ENCODE peak calls at places on chromosome 16, in eight cellular contexts. V is A549, U is pancreas, A is breast epithelium, T is BE2C, I is ascending aorta, X is stomach, N is mucosa of descending colon. Y is an unnamed sample. For H3K9me3, the result is how much of the 10 kb centered on the place peaks cover.

GRCh38 chr16:24208710-24209109 is 47.4 kb upstream of the CACNG3 start:
- DNase-seq in V (no peak), U (no peak), A (no peak), T (no peak), I (no peak), X (no peak), N (no peak), Y (no peak)

GRCh38 chr16:16788004-16788403 is 409.1 kb downstream of the NPIPA7 start:
- DNase-seq in V (no peak), U (no peak), A (no peak), T (no peak), I (no peak), X (no peak), N (no peak), Y (no peak)

GRCh38 chr16:80299416-80299815 is 241.4 kb upstream of the DYNLRB2 start:
- DNase-seq in V (no peak), U (no peak), A (no peak), T (no peak), I (no peak), X (peak), N (peak), Y (no peak)

GRCh38 chr16:86756882-86757703 is 178.7 kb downstream of the FOXL1 start:
- DNase-seq in V (no peak), U (no peak), A (no peak), T (no peak), I (no peak), X (no peak), N (no peak), Y (no peak)

GRCh38 chr16:75138636-75139035 is 9.7 kb upstream of the ZFP1 start:
- DNase-seq in V (no peak), U (no peak), A (no peak), T (peak), I (no peak), X (no peak), N (no peak), Y (no peak)

GRCh38 chr16:19984136-19984535 is 89.6 kb downstream of the GPR139 start:
- DNase-seq in V (no peak), U (no peak), A (no peak), T (no peak), I (no peak), X (no peak), N (no peak), Y (no peak)

GRCh38 chr16:50680907-50681885 is at the start of gene SNX20:
- DNase-seq in V (no peak), U (peak), A (no peak), T (no peak), I (no peak), X (peak), N (peak), Y (peak)

GRCh38 chr16:17135439-17135838 is 335.3 kb downstream of the XYLT1 start:
- DNase-seq in V (no peak), U (no peak), A (no peak), T (no peak), I (no peak), X (no peak), N (no peak), Y (no peak)

GRCh38 chr16:53129281-53130192 is 74.7 kb downstream of the CHD9 start:
- DNase-seq in V (no peak), U (no peak), A (peak), T (peak), I (no peak), X (no peak), N (peak), Y (no peak)

GRCh38 chr16:74461826-74462225 is 40.5 kb upstream of the CLEC18B start:
- DNase-seq in V (no peak), U (no peak), A (no peak), T (no peak), I (no peak), X (no peak), N (no peak), Y (no peak)

GRCh38 chr16:89667633-89668032 is 10.0 kb downstream of the SPATA33 start:
- DNase-seq in V (no peak), U (no peak), A (no peak), T (no peak), I (no peak), X (no peak), N (no peak), Y (no peak)

GRCh38 chr16:89672177-89672941 is 14.1 kb upstream of the CDK10 start:
- DNase-seq in V (no peak), U (no peak), A (no peak), T (no peak), I (no peak), X (no peak), N (no peak), Y (no peak)

GRCh38 chr16:89668790-89669158 is 11.1 kb downstream of the SPATA33 start:
- DNase-seq in V (no peak), U (no peak), A (no peak), T (no peak), I (no peak), X (no peak), N (no peak), Y (no peak)

GRCh38 chr16:89669755-89670154 is 12.1 kb downstream of the SPATA33 start:
- DNase-seq in V (no peak), U (no peak), A (no peak), T (no peak), I (no peak), X (no peak), N (no peak), Y (no peak)

DNA sequence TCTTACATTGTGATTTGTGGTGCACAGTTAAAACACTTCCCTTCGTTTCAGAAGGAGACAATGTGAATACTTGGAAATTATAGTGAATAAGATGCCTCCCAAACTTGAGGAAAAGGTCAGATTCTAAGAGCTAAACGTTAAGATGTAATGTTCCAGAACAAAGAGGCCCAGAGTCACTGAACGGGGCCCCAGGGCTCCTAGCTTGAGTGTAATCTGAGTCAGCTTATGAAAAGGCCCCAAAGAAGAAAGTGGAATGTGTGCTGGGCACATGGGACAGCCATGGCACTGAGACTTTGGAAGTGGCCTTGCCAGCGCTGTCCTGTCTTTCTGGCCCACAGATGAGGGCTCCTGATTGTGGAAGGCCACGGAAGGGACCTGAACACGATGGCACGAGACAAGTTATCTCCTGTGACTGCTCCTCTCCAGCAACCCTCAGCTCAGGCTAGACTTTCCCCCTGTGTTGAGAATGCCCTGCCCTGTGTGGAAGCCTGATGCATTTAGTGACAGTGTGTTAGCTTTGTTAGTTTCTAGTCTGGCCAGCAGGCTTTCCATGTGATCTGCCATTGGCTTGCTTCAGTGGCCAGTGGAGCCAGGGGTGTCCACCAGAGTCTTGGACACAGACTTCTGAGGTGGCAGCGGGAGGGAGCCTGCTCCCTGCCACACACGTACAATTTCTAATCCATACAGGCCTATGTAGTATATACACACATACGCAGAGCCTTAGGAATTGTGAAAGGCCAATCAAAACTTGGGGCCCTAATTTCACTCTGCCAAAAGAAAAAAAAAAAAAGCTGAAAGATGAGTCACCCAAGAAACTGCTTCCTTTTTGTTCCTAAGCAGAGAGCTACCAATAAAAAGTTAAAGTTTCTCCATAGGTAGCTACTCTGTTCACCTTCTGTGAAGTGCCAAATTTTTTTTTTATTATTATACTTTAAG is 13.1 kb downstream of the SPATA33 start:
- DNase-seq in V (no peak), U (no peak), A (no peak), T (no peak), I (no peak), X (no peak), N (no peak), Y (no peak)
- H3K4me3 ChIP-seq in V (no peak), U (no peak), A (no peak), T (no peak), I (no peak), X (no peak), N (no peak), Y (no peak)

GRCh38 chr16:35797811-35798210 is 2338.4 kb downstream of the TP53TG3F start:
- DNase-seq in V (no peak), U (no peak), A (no peak), T (no peak), I (no peak), X (no peak), N (no peak), Y (no peak)

GRCh38 chr16:35795361-35796029 is 2336.1 kb downstream of the TP53TG3F start:
- DNase-seq in V (no peak), U (no peak), A (no peak), T (peak), I (no peak), X (no peak), N (no peak), Y (no peak)

DNA sequence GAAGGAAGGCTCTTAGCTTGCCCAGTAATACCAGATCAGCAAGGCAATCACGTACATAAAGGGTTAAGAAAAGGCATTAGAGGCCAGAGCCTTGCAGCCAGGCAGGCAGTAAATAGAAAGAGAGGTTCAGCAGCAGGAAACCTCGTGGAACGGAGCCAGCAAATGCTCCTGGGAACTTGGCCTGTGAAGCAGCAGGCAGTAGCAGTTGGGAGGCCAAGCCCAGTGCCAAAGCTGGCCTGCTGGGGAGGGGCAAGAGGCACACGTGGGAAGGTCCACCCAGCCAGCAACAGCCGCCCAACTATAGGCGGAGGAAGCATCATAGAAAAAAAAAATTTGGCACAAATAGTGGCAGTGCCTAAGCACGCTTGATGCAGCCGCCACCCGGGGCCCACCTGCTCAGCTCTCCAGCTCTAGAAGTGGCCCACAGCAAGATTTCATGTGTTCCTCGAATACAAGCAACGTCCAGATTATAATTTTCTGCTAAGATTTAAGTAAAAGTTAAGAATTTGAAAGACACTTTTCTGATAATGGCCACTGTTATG is 2339.5 kb downstream of the TP53TG3F start:
- DNase-seq in V (no peak), U (no peak), A (no peak), T (peak), I (no peak), X (no peak), N (no peak), Y (no peak)
- H3K9me3 ChIP-seq in V (under half), U (under half), A (under half), T (under half), I (under half), X (under half), N (half or more), Y (under half)

GRCh38 chr16:640614-641013 is 1.0 kb upstream of the MCRIP2 start:
- DNase-seq in V (no peak), U (no peak), A (no peak), T (no peak), I (no peak), X (no peak), N (no peak), Y (no peak)
- H3K4me3 ChIP-seq in V (no peak), U (no peak), A (no peak), T (no peak), I (no peak), X (peak), N (no peak), Y (peak)

GRCh38 chr16:10383626-10384025 is 2.2 kb upstream of the ATF7IP2 start:
- DNase-seq in V (no peak), U (no peak), A (no peak), T (no peak), I (no peak), X (no peak), N (no peak), Y (no peak)

GRCh38 chr16:10387378-10387681 is 1.5 kb downstream of the ATF7IP2 start:
- DNase-seq in V (no peak), U (no peak), A (no peak), T (no peak), I (no peak), X (no peak), N (no peak), Y (no peak)

GRCh38 chr16:10385725-10386516 is at the start of gene ATF7IP2:
- DNase-seq in V (peak), U (peak), A (peak), T (peak), I (peak), X (peak), N (peak), Y (peak)

GRCh38 chr16:10388987-10389386 is 3.1 kb downstream of the ATF7IP2 start:
- DNase-seq in V (no peak), U (no peak), A (no peak), T (no peak), I (no peak), X (no peak), N (no peak), Y (no peak)

DNA sequence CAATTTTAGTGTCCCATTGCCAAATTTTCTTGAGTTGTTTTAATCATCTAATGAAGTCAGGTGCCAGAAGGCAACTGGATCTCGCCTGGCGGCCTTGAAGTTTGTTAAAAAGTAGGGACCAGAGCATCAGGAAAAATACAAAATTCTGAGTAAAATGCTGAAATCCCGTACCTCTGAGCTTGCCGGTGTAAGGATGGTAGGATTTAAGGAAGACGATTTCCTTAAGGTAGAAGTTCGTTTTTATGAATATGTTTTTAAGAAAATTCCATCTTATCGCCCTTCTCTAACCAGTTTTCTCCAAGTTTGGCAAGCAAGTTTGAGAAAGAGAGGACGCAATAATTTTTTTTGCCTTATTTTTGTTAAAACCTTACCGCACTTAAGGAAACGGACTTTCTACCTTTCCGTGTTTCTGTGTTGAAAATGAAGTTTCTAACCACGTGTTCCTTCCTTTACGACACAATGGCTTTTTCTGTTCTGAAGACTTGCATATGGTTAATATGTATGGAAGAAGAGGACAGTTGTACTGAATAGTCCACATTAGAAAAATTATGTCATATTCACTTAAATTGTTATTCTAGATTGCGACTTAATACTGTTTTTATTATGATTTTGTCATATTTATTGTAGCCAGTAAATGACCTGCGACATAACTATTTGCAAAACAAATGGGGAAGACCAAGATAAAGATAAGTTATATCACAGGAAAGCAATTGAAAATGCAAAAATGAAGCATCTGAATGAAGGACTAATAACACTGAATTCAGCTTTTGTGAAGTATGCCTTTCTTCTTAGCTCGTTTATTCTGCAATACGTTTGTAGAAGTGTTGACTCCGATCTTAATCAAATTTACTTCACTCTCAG is 886 bp downstream of the ATF7IP2 start:
- DNase-seq in V (no peak), U (no peak), A (no peak), T (no peak), I (no peak), X (no peak), N (no peak), Y (no peak)
- H3K9me3 ChIP-seq in V (under half), U (under half), A (under half), T (under half), I (under half), X (under half), N (under half), Y (under half)

GRCh38 chr16:49651980-49652379 is 203.9 kb downstream of the ZNF423 start:
- DNase-seq in V (no peak), U (no peak), A (no peak), T (no peak), I (no peak), X (no peak), N (no peak), Y (no peak)
- H3K4me3 ChIP-seq in V (no peak), U (no peak), A (no peak), T (no peak), I (peak), X (no peak), N (no peak), Y (no peak)

GRCh38 chr16:31886227-31886626 is 12.6 kb downstream of the ZNF267 start:
- DNase-seq in V (no peak), U (no peak), A (no peak), T (no peak), I (no peak), X (no peak), N (no peak), Y (no peak)
- H3K9me3 ChIP-seq in V (half or more), U (under half), A (under half), T (under half), I (under half), X (under half), N (under half), Y (under half)

DNA sequence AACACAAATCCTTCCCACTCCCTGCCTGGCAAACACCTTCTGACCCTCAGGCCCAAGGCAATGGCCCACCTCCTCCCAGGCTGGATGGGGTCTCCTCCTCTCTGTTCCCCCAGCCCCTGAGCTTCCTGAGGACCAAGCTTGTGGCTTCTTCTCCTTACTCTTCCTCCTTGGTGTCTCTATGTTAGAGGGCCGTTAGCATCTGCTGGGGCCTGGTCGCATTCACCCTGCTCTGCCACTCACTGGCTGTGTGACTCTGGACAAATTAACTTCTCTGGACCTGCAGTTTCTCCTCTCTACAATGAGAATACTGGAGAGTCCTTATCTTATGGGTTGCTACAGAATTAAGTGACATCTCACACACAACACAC is 725 bp upstream of the MT2A start:
- DNase-seq in V (no peak), U (no peak), A (no peak), T (no peak), I (no peak), X (no peak), N (no peak), Y (no peak)
- H3K4me3 ChIP-seq in V (peak), U (peak), A (peak), T (no peak), I (peak), X (peak), N (no peak), Y (peak)

GRCh38 chr16:3289998-3290673 is 6.8 kb downstream of the ZNF263 start:
- DNase-seq in V (no peak), U (no peak), A (no peak), T (no peak), I (no peak), X (no peak), N (no peak), Y (no peak)
- H3K9me3 ChIP-seq in V (half or more), U (under half), A (half or more), T (under half), I (half or more), X (half or more), N (half or more), Y (half or more)

GRCh38 chr16:28596840-28597691 is at the start of gene SULT1A2:
- DNase-seq in V (no peak), U (peak), A (peak), T (no peak), I (no peak), X (peak), N (peak), Y (peak)
- H3K4me3 ChIP-seq in V (no peak), U (no peak), A (no peak), T (no peak), I (no peak), X (no peak), N (no peak), Y (peak)

DNA sequence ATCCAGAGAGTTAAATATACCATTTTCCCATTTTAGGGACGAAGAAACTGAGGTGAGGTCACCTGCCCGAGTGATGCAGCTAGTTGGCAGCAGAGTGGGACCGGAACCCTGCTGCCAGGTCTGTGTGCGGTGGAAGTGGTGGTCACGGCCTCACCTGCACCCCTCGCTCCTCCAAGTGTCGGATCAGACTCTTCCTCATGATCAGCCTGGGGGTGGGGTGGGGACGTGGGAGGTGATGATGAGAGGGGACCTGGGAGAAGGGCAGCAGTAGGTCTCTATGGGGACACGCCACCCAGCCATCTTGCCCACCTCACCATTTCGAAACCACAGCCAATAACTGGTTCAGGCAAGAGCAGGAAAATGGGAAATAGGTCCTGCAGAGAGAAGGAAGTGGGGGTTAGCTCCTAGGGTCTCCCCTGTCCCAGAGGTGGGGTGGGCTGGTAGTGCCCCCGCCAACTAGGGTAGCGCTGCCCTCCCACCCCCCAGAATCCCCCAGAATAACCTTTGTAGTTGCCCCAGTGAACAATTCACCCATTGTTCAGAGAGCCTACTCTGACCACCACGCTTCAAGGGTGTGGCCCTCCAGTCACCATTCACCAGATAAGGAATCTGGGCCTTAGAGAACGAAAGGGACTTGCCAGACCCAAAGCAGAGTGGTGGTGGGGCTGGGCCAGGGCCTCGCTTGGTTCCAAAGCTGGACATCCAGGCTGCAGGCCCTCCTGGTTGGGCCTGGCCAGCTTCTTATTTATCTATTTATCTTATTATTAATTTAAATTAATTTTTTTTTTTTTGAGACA is 5.1 kb downstream of the GDPD3 start:
- DNase-seq in V (no peak), U (no peak), A (no peak), T (no peak), I (no peak), X (no peak), N (no peak), Y (no peak)
- H3K9me3 ChIP-seq in V (under half), U (under half), A (under half), T (under half), I (under half), X (under half), N (under half), Y (under half)

Y was measured in upper lobe of left lung.